ENCODE peak calls at places on chromosomes 2 and 18, in eight cellular contexts. W is GM06990, U is heart left ventricle, L is kidney epithelial cell, X is neural crest cell, V is WTC11, B is fibroblast of lung, M is coronary artery. J is an unnamed sample.
A peak's percentile ranks its signal among the peaks of the same experiment; 100 is the strongest.

GRCh38 chr2:39484206-39484605 is 47.1 kb upstream of the MAP4K3 start:
- DNase-seq in X (no peak), B (no peak), W (no peak), U (no peak), V (no peak), L (no peak), M (no peak), J (no peak)

GRCh38 chr2:187228986-187229385 is 219.1 kb downstream of the CALCRL start:
- DNase-seq in L (no peak), W (no peak), M (no peak), X (no peak), U (no peak), V (no peak), B (no peak), J (no peak)

GRCh38 chr2:96878796-96879544 is 9.1 kb upstream of the SEMA4C start:
- DNase-seq in M (no peak), V (no peak), L (no peak), B (no peak), X (no peak), W (no peak), U (no peak), J (no peak)

GRCh38 chr2:98552499-98553179 is 55.7 kb downstream of the COA5 start:
- DNase-seq in B (peak; percentile 42), V (no peak), U (no peak), L (no peak), X (no peak), M (peak; percentile 33), W (no peak), J (no peak)

GRCh38 chr2:189111063-189111715 is 68.4 kb downstream of the COL5A2 start:
- DNase-seq in B (no peak), L (no peak), V (no peak), M (no peak), W (no peak), U (no peak), X (no peak), J (no peak)

GRCh38 chr2:231704017-231704416 is 4.3 kb upstream of the PTMA start:
- DNase-seq in U (no peak), B (no peak), L (no peak), X (no peak), W (no peak), V (no peak), M (no peak), J (no peak)

GRCh38 chr18:34626404-34627137 is 83.5 kb upstream of the DTNA start:
- DNase-seq in B (peak; percentile 57), L (peak; percentile 45), V (no peak), X (no peak), U (no peak), M (no peak), W (no peak), J (no peak)

GRCh38 chr2:241309684-241310117 is 5.8 kb downstream of the HDLBP start:
- DNase-seq in M (no peak), B (peak; percentile 78), V (no peak), U (no peak), W (peak; percentile 54), X (no peak), L (no peak), J (peak; percentile 58)

GRCh38 chr2:48479923-48480322 is 50.0 kb upstream of the STON1 start:
- DNase-seq in V (no peak), B (peak; percentile 14), L (no peak), U (no peak), M (no peak), X (no peak), W (no peak), J (no peak)

GRCh38 chr2:75047907-75048625 is 89.6 kb downstream of the POLE4 start:
- DNase-seq in B (peak; percentile 76), W (no peak), V (no peak), L (peak; percentile 14), M (no peak), U (no peak), X (no peak), J (no peak)

GRCh38 chr2:187013058-187013457 is 164.1 kb upstream of the ZSWIM2 start:
- DNase-seq in V (no peak), U (no peak), L (no peak), B (no peak), X (no peak), W (no peak), M (no peak), J (no peak)

GRCh38 chr2:127810156-127810636 is 775 bp downstream of the WDR33 start:
- DNase-seq in W (peak; percentile 13), L (no peak), X (no peak), V (peak; percentile 20), B (peak; percentile 35), U (no peak), M (no peak), J (no peak)

GRCh38 chr2:231387904-231388724 is 7.4 kb upstream of the B3GNT7 start:
- DNase-seq in X (peak; percentile 35), V (peak; percentile 25), U (peak; percentile 57), L (no peak), M (no peak), B (peak; percentile 71), W (no peak), J (peak; percentile 62)

GRCh38 chr2:241216211-241216761 is 27.8 kb downstream of the ANO7 start:
- DNase-seq in B (no peak), W (no peak), U (no peak), L (no peak), V (peak; percentile 48), M (no peak), X (no peak), J (no peak)

GRCh38 chr18:44465337-44465736 is 215.4 kb upstream of the SETBP1 start:
- DNase-seq in V (no peak), B (peak; percentile 55), M (no peak), W (no peak), X (no peak), L (no peak), U (no peak), J (no peak)

GRCh38 chr2:23656597-23656973 is 270.3 kb downstream of the ATAD2B start:
- DNase-seq in L (no peak), V (no peak), X (no peak), M (no peak), B (no peak), U (no peak), W (no peak), J (no peak)

GRCh38 chr2:85326406-85326945 is 1.3 kb downstream of the TGOLN2 start:
- DNase-seq in X (no peak), V (no peak), U (peak; percentile 38), W (peak; percentile 58), M (no peak), B (peak; percentile 24), L (no peak), J (peak; percentile 69)

GRCh38 chr2:19607931-19608762 is 249.7 kb upstream of the OSR1 start:
- DNase-seq in B (peak; percentile 90), W (no peak), X (no peak), M (no peak), L (peak; percentile 61), V (no peak), U (no peak), J (no peak)

GRCh38 chr2:239593455-239593854 is 192.6 kb upstream of the HDAC4 start:
- DNase-seq in V (no peak), L (no peak), B (no peak), W (no peak), U (no peak), X (no peak), M (peak; percentile 50), J (peak; percentile 24)

GRCh38 chr2:46117379-46117778 is 179.8 kb upstream of the EPAS1 start:
- DNase-seq in X (no peak), U (no peak), W (no peak), L (peak; percentile 50), M (no peak), V (no peak), B (peak; percentile 87), J (no peak)

GRCh38 chr18:36440614-36441013 is 143.1 kb downstream of the FHOD3 start:
- DNase-seq in L (peak; percentile 19), B (peak; percentile 86), X (no peak), W (no peak), V (no peak), M (no peak), U (no peak), J (no peak)

GRCh38 chr2:40665493-40666232 is 213.8 kb upstream of the SLC8A1 start:
- DNase-seq in V (no peak), U (no peak), B (no peak), L (no peak), M (no peak), W (no peak), X (no peak), J (no peak)

GRCh38 chr2:224869601-224870000 is 153.4 kb upstream of the CCDC195 start:
- DNase-seq in U (no peak), V (no peak), X (no peak), B (peak; percentile 92), L (no peak), M (no peak), W (no peak), J (no peak)

GRCh38 chr18:56162871-56163270 is 475.5 kb downstream of the TXNL1 start:
- DNase-seq in V (no peak), U (no peak), L (no peak), B (peak; percentile 47), X (no peak), M (no peak), W (no peak), J (no peak)

DNA sequence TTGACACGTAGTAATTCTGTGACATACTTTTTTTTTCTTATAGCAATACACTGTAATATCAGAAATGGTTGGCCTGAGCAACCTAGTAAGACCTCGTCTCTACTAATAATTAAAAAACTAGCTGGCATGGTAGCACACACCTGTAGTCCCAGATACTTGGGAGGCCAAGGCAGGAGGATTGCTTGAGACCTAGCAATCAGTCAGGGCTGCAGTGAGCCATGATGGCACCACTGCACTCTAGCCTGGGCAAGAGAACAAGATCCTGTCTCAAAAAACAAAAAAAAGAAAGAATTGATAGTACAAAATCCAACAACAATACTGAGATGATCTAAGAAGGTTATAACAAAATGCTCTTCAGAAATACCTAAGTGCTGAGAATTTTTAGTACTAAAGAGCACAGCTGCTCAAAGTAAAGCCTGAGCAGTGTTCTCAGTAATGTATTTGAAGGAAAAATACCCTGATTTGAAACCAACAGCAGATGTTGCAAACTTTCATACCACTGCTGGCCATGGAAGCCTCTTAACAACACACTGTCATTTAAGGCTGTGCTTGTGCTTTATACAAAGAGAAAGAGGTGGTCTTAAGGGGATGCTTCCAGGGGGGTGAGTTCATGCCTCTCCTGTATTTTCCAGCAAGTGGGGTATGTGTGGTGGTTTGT is 132.6 kb upstream of the CDCA7 start:
- DNase-seq in B (no peak), M (no peak), L (no peak), W (no peak), V (no peak), U (no peak), X (no peak), J (no peak)
- TF ChIP-seq CTCF in B (no peak), M (no peak), L (no peak), W (no peak), V (no peak), U (no peak), X (no peak), J (no peak)

GRCh38 chr2:237604960-237605359 is 14.4 kb upstream of the RAB17 start:
- DNase-seq in U (no peak), M (no peak), X (no peak), V (no peak), W (no peak), B (peak; percentile 18), L (no peak), J (no peak)
- TF ChIP-seq CTCF in U (peak; percentile 27), M (no peak), X (peak; percentile 18), V (no peak), W (no peak), B (peak; percentile 22), L (peak; percentile 34), J (no peak)

GRCh38 chr18:47997338-47997780 is 66.9 kb upstream of the SMAD2 start:
- DNase-seq in V (peak; percentile 85), L (no peak), X (no peak), U (no peak), M (no peak), W (no peak), B (no peak), J (no peak)
- TF ChIP-seq CTCF in V (peak; percentile 83), L (peak; percentile 73), X (peak; percentile 62), U (peak; percentile 22), M (no peak), W (peak; percentile 48), B (peak; percentile 23), J (peak; percentile 50)

GRCh38 chr2:56288863-56289580 is 105.2 kb downstream of the CCDC85A start:
- DNase-seq in W (no peak), B (peak; percentile 7), U (no peak), X (no peak), L (no peak), M (no peak), V (no peak), J (no peak)
- TF ChIP-seq CTCF in W (peak; percentile 41), B (no peak), U (peak; percentile 46), X (no peak), L (peak; percentile 18), M (no peak), V (no peak), J (no peak)